ENCODE peak calls at places on chromosome 1, in four cellular contexts. N is HepG2, Y is K562, J is GM12878. F is an unnamed sample.
A peak's percentile ranks its signal among the peaks of the same experiment; 100 is the strongest.

GRCh38 chr1:1283821-1284220 is 3.6 kb downstream of the SCNN1D start:
- DNase-seq in N (no peak), Y (peak; percentile 64), J (peak; percentile 94), F (peak; percentile 29)

GRCh38 chr1:19169642-19170041 is 40.4 kb downstream of the UBR4 start:
- DNase-seq in N (no peak), Y (no peak), J (peak; percentile 55), F (no peak)

GRCh38 chr1:167500283-167500860 is 18.0 kb downstream of the CD247 start:
- DNase-seq in N (no peak), Y (no peak), J (peak; percentile 25), F (no peak)

GRCh38 chr1:201252833-201253810 is 30.2 kb upstream of the PKP1 start:
- DNase-seq in N (no peak), Y (no peak), J (no peak), F (no peak)

GRCh38 chr1:117606608-117607261 is 887 bp downstream of the TENT5C start:
- DNase-seq in N (no peak), Y (peak; percentile 48), J (no peak), F (peak; percentile 32)

GRCh38 chr1:204240233-204240632 is 26.4 kb upstream of the GOLT1A start:
- DNase-seq in N (no peak), Y (no peak), J (no peak), F (no peak)

GRCh38 chr1:31234309-31234708 is 5.4 kb downstream of the NKAIN1 start:
- DNase-seq in N (no peak), Y (no peak), J (no peak), F (no peak)

GRCh38 chr1:66402194-66402593 is 131.8 kb upstream of the SGIP1 start:
- DNase-seq in N (no peak), Y (no peak), J (peak; percentile 87), F (no peak)

GRCh38 chr1:109184657-109185056 is 29.1 kb upstream of the SARS1 start:
- DNase-seq in N (no peak), Y (no peak), J (no peak), F (no peak)

GRCh38 chr1:101484896-101485412 is 248.1 kb downstream of the S1PR1 start:
- DNase-seq in N (no peak), Y (no peak), J (no peak), F (no peak)

GRCh38 chr1:156657161-156657970 is 15.4 kb downstream of the BCAN start:
- DNase-seq in N (no peak), Y (peak; percentile 76), J (no peak), F (peak; percentile 90)

GRCh38 chr1:37616330-37616729 is 18.4 kb downstream of the RSPO1 start:
- DNase-seq in N (no peak), Y (no peak), J (no peak), F (no peak)

GRCh38 chr1:202210370-202210769 is 16.8 kb downstream of the LGR6 start:
- DNase-seq in N (no peak), Y (no peak), J (no peak), F (peak; percentile 50)

GRCh38 chr1:181317261-181317924 is 165.9 kb upstream of the CACNA1E start:
- DNase-seq in N (no peak), Y (no peak), J (no peak), F (no peak)

GRCh38 chr1:66276229-66276628 is 257.7 kb upstream of the SGIP1 start:
- DNase-seq in N (no peak), Y (no peak), J (peak; percentile 57), F (no peak)

GRCh38 chr1:67316918-67317317 is 9.2 kb downstream of the IL12RB2 start:
- DNase-seq in N (no peak), Y (no peak), J (no peak), F (no peak)

DNA sequence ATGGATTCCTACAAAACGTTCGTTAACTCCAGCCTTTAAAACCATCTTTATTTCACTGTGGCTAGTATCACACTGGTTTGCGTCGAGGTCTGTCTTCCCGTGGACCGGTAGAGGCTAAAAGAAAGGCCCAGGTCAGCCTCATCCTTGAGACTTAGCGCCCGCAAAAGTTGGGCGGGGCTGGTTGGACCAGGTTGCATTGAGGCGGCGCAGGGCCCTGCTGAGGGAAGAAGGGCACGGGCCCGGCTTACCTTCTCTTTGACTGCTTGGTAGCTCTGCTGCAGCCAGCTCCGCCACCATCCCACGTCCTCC is 455 bp downstream of the BSDC1 start:
- DNase-seq in N (no peak), Y (no peak), J (no peak), F (peak; percentile 51)
- TF ChIP-seq TCF7 in N (no peak), Y (no peak), J (no peak), F (no peak)

GRCh38 chr1:183840140-183840539 is 35.2 kb downstream of the RGL1 start:
- DNase-seq in N (no peak), Y (no peak), J (no peak), F (no peak)
- TF ChIP-seq ETV6 in N (no peak), Y (no peak), J (no peak), F (no peak)

GRCh38 chr1:10819198-10819901 is 22.9 kb upstream of the CASZ1 start:
- DNase-seq in N (no peak), Y (no peak), J (no peak), F (no peak)
- TF ChIP-seq TCF7 in N (no peak), Y (no peak), J (no peak), F (no peak)

GRCh38 chr1:4587721-4588120 is 66.7 kb upstream of the AJAP1 start:
- DNase-seq in N (no peak), Y (no peak), J (no peak), F (no peak)
- TF ChIP-seq ETV6 in N (no peak), Y (no peak), J (no peak), F (no peak)

GRCh38 chr1:34681481-34682451 is 73.1 kb upstream of the GJB5 start:
- DNase-seq in N (peak; percentile 37), Y (peak; percentile 79), J (peak; percentile 16), F (peak; percentile 89)
- TF ChIP-seq TCF7 in N (no peak), Y (no peak), J (no peak), F (no peak)